ENCODE peak calls at places on chromosomes 2 and 18, in five cellular contexts. R is body of pancreas, H is H1, A is fibroblast of the aortic adventitia, E is bronchial epithelial cell. F is an unnamed sample.
A peak's percentile ranks its signal among the peaks of the same experiment; 100 is the strongest.

GRCh38 chr2:121293450-121294325 is 8.7 kb upstream of the TFCP2L1 start:
- DNase-seq in R (peak; percentile 87), A (no peak), H (no peak), E (no peak), F (no peak)

GRCh38 chr2:127094509-127095366 is 12.2 kb downstream of the BIN1 start:
- DNase-seq in E (no peak), H (no peak), R (no peak), A (peak; percentile 51), F (peak; percentile 47)

GRCh38 chr2:23900133-23900926 is 26.6 kb downstream of the ATAD2B start:
- DNase-seq in R (no peak), A (no peak), H (no peak), E (peak; percentile 87), F (no peak)

GRCh38 chr18:25915907-25916306 is 174.5 kb downstream of the SS18 start:
- DNase-seq in H (no peak), E (no peak), R (no peak), A (no peak), F (no peak)

GRCh38 chr2:112140413-112140802 is 2.2 kb downstream of the FBLN7 start:
- DNase-seq in R (no peak), A (no peak), H (no peak), E (no peak), F (no peak)

GRCh38 chr2:173264603-173265366 is 89.9 kb upstream of the CDCA7 start:
- DNase-seq in E (no peak), R (no peak), A (no peak), H (no peak), F (no peak)

GRCh38 chr2:144749188-144749587 is 229.3 kb upstream of the ZEB2 start:
- DNase-seq in H (no peak), A (no peak), E (no peak), R (no peak), F (no peak)

GRCh38 chr2:123207245-123207644 is 817.8 kb upstream of the CNTNAP5 start:
- DNase-seq in E (no peak), H (no peak), A (no peak), R (no peak), F (no peak)

GRCh38 chr2:159936471-159936870 is 125.9 kb downstream of the PLA2R1 start:
- DNase-seq in H (no peak), R (no peak), E (no peak), A (no peak), F (no peak)

GRCh38 chr2:38626326-38627031 is 23.8 kb upstream of the HNRNPLL start:
- DNase-seq in A (no peak), H (no peak), R (no peak), E (no peak), F (no peak)

GRCh38 chr18:61893304-61893970 is 630 bp upstream of the RNF152 start:
- DNase-seq in H (peak; percentile 77), R (peak; percentile 33), E (no peak), A (peak; percentile 34), F (peak; percentile 45)

GRCh38 chr18:9890957-9891356 is 5.2 kb downstream of the TXNDC2 start:
- DNase-seq in H (no peak), A (no peak), E (no peak), R (no peak), F (no peak)

GRCh38 chr18:6644841-6645240 is 84.7 kb upstream of the ARHGAP28 start:
- DNase-seq in E (no peak), A (no peak), H (no peak), R (no peak), F (no peak)

GRCh38 chr2:25566694-25567093 is 106.7 kb downstream of the DTNB start:
- DNase-seq in A (peak; percentile 35), H (no peak), R (no peak), E (no peak), F (no peak)

GRCh38 chr18:77001041-77001440 is 131.5 kb downstream of the MBP start:
- DNase-seq in E (no peak), H (no peak), R (no peak), A (no peak), F (no peak)

GRCh38 chr2:219297766-219298456 is 11.3 kb downstream of the PTPRN start:
- DNase-seq in E (no peak), R (no peak), H (no peak), A (no peak), F (no peak)

GRCh38 chr2:120773186-120773800 is 37.6 kb downstream of the GLI2 start:
- DNase-seq in E (no peak), H (no peak), R (no peak), A (no peak), F (no peak)

GRCh38 chr2:171409436-171409971 is 24.3 kb downstream of the METTL8 start:
- DNase-seq in R (no peak), H (peak; percentile 55), A (peak; percentile 14), E (no peak), F (peak; percentile 40)

GRCh38 chr2:51291762-51292370 is 259.9 kb upstream of the NRXN1 start:
- DNase-seq in A (no peak), R (no peak), E (no peak), H (no peak), F (no peak)

GRCh38 chr2:189506514-189506976 is 65.3 kb downstream of the WDR75 start:
- DNase-seq in A (peak; percentile 67), H (no peak), R (no peak), E (peak; percentile 67), F (no peak)

GRCh38 chr2:28619213-28620196 is 123.6 kb downstream of the PLB1 start:
- DNase-seq in H (no peak), A (no peak), E (no peak), R (no peak), F (peak; percentile 30)

GRCh38 chr2:212227755-212228154 is 310.8 kb downstream of the ERBB4 start:
- DNase-seq in R (peak; percentile 64), E (peak; percentile 92), A (peak; percentile 92), H (no peak), F (peak; percentile 78)

GRCh38 chr2:218010838-218011616 is 8.2 kb upstream of the TNS1 start:
- DNase-seq in H (no peak), A (no peak), R (no peak), E (no peak), F (no peak)
- H3K4me3 ChIP-seq in H (no peak overlapping the region), A (peak overlapping the region; percentile 80), R (no peak overlapping the region), E (peak overlapping the region; percentile 53), F (no peak overlapping the region)

GRCh38 chr2:234797566-234798250 is 154.1 kb upstream of the SH3BP4 start:
- DNase-seq in A (no peak), E (no peak), R (no peak), H (no peak), F (no peak)
- TF ChIP-seq CTCF in A (no peak), E (no peak), R (no peak), H (no peak), F (no peak)

DNA sequence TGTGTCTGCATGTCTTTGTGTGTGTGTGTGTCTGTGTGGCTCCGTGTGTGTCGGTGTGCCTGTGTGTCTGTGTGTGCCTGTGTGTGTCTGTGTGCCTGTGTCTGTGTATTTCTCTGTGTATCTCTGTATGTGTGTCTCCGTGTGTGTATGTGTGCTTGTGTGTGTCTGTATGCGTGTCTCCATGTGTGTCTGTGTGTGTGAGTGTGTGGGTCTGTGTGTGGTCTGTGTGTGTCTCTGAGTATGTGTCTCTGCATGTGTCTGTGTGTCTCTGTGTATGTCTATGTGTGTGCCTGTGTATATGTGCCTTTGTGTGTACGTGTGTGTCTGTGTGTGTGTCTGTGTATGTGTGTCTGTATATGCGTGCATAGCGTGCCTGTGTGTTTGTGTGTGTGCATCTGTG is 45.2 kb downstream of the MYCN start:
- DNase-seq in H (no peak), E (no peak), R (no peak), A (no peak), F (no peak)
- H3K4me3 ChIP-seq in H (no peak overlapping the region), E (no peak overlapping the region), R (no peak overlapping the region), A (no peak overlapping the region), F (no peak overlapping the region)

GRCh38 chr2:163644238-163644637 is 91.6 kb downstream of the FIGN start:
- DNase-seq in E (no peak), A (no peak), R (no peak), H (no peak), F (no peak)
- TF ChIP-seq CTCF in E (no peak), A (peak; percentile 5), R (no peak), H (no peak), F (no peak)

GRCh38 chr2:7022486-7022885 is 105.3 kb downstream of the RNF144A start:
- DNase-seq in A (peak; percentile 77), H (no peak), R (peak; percentile 68), E (no peak), F (peak; percentile 84)
- H3K4me3 ChIP-seq in A (no peak overlapping the region), H (no peak overlapping the region), R (no peak overlapping the region), E (no peak overlapping the region), F (no peak overlapping the region)

DNA sequence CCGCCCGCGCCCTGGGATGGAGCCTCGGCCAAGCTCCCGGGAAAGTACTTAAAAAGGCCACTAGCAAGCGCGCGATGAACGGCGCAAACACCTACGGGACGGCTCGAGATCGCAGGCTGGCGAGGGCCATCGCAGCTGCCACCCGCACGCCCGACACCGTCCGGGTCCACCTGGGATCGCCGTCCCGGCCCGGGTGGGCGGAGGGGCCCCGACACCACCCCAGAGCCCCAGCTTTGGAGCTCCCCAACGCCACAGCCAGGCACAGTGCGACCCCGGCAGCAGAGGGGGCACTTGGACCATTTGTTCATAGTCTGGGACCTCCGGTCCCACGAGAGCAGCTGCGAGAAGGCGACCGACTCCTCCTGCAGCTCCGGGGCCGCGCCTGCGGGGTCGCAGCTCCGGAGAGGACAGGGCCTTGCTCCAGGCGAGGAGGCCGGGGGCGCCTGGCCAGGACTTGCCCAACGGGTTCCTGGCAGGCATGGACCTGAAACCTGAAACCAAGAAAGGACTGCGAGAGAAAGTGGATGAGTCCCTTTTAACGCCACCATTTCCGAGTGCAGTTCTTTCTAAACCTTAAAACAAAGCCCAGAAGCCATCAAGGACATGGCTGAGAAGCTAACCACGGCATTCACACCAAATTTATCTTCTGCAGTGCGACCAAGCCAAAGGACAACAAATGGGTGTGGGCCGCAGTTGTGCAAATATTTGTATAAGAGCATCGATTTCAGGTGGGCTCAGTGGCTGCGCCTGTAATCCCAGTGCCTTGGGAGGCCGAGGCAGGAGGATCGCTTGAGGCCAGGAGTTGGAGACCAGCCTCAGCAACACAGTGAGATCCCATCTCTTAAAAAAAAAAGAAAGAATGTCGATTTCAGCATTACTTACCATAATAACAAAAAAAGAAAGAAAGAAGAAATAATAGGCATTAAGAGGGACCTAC is 54.0 kb upstream of the IMP4 start:
- DNase-seq in R (no peak), A (no peak), E (no peak), H (peak; percentile 86), F (no peak)
- TF ChIP-seq CTCF in R (no peak), A (no peak), E (no peak), H (peak; percentile 64), F (no peak)